ENCODE peak calls at places on chromosome 6, in nine cellular contexts. One of them, this sample, is unnamed.

GRCh38 chr6:114108119-114109002 is 137.4 kb upstream of the HDAC2 start:
- DNase-seq in nephron progenitor cell: peak
- DNase-seq in lower lobe of right lung: peak
- DNase-seq in endothelial cell: peak
- DNase-seq in GM12865: peak
- DNase-seq in CD4-positive, alpha-beta T cell: no peak
- DNase-seq in foreskin keratinocyte: peak
- DNase-seq in GM23338: peak
- DNase-seq in AG04450: peak
- DNase-seq in this sample: no peak

GRCh38 chr6:161302949-161303348 is 29.1 kb upstream of the AGPAT4 start:
- DNase-seq in GM12865: no peak
- DNase-seq in CD4-positive, alpha-beta T cell: no peak
- DNase-seq in nephron progenitor cell: no peak
- DNase-seq in GM23338: no peak
- DNase-seq in AG04450: no peak
- DNase-seq in endothelial cell: no peak
- DNase-seq in foreskin keratinocyte: no peak
- DNase-seq in lower lobe of right lung: no peak
- DNase-seq in this sample: no peak

GRCh38 chr6:130928993-130929678 is 101.9 kb downstream of the SMLR1 start:
- DNase-seq in GM23338: no peak
- DNase-seq in CD4-positive, alpha-beta T cell: no peak
- DNase-seq in GM12865: no peak
- DNase-seq in nephron progenitor cell: no peak
- DNase-seq in endothelial cell: no peak
- DNase-seq in AG04450: peak
- DNase-seq in lower lobe of right lung: no peak
- DNase-seq in foreskin keratinocyte: no peak
- DNase-seq in this sample: no peak

GRCh38 chr6:17031961-17032360 is 69.9 kb upstream of the STMND1 start:
- DNase-seq in GM12865: no peak
- DNase-seq in nephron progenitor cell: no peak
- DNase-seq in endothelial cell: no peak
- DNase-seq in lower lobe of right lung: no peak
- DNase-seq in foreskin keratinocyte: no peak
- DNase-seq in CD4-positive, alpha-beta T cell: no peak
- DNase-seq in AG04450: no peak
- DNase-seq in GM23338: no peak
- DNase-seq in this sample: no peak

GRCh38 chr6:158057213-158057987 is 75.7 kb downstream of the SYNJ2 start:
- DNase-seq in nephron progenitor cell: no peak
- DNase-seq in endothelial cell: no peak
- DNase-seq in lower lobe of right lung: no peak
- DNase-seq in AG04450: peak
- DNase-seq in foreskin keratinocyte: peak
- DNase-seq in GM23338: no peak
- DNase-seq in CD4-positive, alpha-beta T cell: no peak
- DNase-seq in GM12865: no peak
- DNase-seq in this sample: no peak

GRCh38 chr6:144063246-144063743 is 32.1 kb downstream of the SF3B5 start:
- DNase-seq in GM23338: peak
- DNase-seq in nephron progenitor cell: no peak
- DNase-seq in foreskin keratinocyte: no peak
- DNase-seq in GM12865: peak
- DNase-seq in CD4-positive, alpha-beta T cell: no peak
- DNase-seq in endothelial cell: no peak
- DNase-seq in AG04450: no peak
- DNase-seq in lower lobe of right lung: no peak
- DNase-seq in this sample: no peak

GRCh38 chr6:118586741-118587485 is 38.8 kb downstream of the PLN start:
- DNase-seq in GM12865: no peak
- DNase-seq in AG04450: no peak
- DNase-seq in foreskin keratinocyte: no peak
- DNase-seq in GM23338: no peak
- DNase-seq in endothelial cell: no peak
- DNase-seq in CD4-positive, alpha-beta T cell: no peak
- DNase-seq in nephron progenitor cell: no peak
- DNase-seq in lower lobe of right lung: no peak
- DNase-seq in this sample: no peak

GRCh38 chr6:112145080-112145573 is 57.7 kb downstream of the FAM229B start:
- DNase-seq in AG04450: no peak
- DNase-seq in GM23338: peak
- DNase-seq in foreskin keratinocyte: no peak
- DNase-seq in nephron progenitor cell: no peak
- DNase-seq in lower lobe of right lung: no peak
- DNase-seq in GM12865: no peak
- DNase-seq in CD4-positive, alpha-beta T cell: no peak
- DNase-seq in endothelial cell: no peak
- DNase-seq in this sample: no peak

GRCh38 chr6:55652429-55652828 is 73.4 kb upstream of the HMGCLL1 start:
- DNase-seq in AG04450: no peak
- DNase-seq in foreskin keratinocyte: no peak
- DNase-seq in nephron progenitor cell: no peak
- DNase-seq in endothelial cell: no peak
- DNase-seq in GM12865: peak
- DNase-seq in GM23338: no peak
- DNase-seq in CD4-positive, alpha-beta T cell: no peak
- DNase-seq in lower lobe of right lung: no peak
- DNase-seq in this sample: no peak

DNA sequence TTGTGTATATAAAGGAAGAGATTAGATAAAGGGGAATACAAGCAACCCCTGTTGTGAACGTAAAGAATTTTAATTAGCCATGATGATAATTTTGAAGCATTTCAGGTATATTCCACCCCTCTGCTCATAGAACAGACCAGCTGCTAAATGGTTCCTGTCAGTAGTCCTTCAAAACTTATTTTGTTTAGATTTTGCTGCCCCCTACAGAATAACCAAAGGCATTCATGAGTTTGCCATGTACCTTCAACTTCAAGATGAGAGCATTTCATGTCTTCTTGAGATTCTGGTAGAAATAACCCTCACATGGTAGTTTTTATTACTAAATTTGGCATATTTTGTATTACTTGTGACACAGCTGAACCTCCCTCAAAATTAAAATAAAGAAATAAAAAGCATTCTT is 1586.7 kb downstream of the HACE1 start:
- DNase-seq in CD4-positive, alpha-beta T cell: no peak
- DNase-seq in lower lobe of right lung: no peak
- DNase-seq in nephron progenitor cell: no peak
- DNase-seq in AG04450: no peak
- DNase-seq in foreskin keratinocyte: peak
- DNase-seq in endothelial cell: no peak
- DNase-seq in GM12865: no peak
- DNase-seq in GM23338: peak
- DNase-seq in this sample: no peak
- TF ChIP-seq CTCF in CD4-positive, alpha-beta T cell: no peak
- TF ChIP-seq CTCF in lower lobe of right lung: no peak
- TF ChIP-seq CTCF in nephron progenitor cell: peak
- TF ChIP-seq CTCF in AG04450: no peak
- TF ChIP-seq CTCF in foreskin keratinocyte: peak
- TF ChIP-seq CTCF in endothelial cell: peak
- TF ChIP-seq CTCF in GM12865: no peak
- TF ChIP-seq CTCF in GM23338: peak
- TF ChIP-seq CTCF in this sample: no peak

GRCh38 chr6:40419377-40419776 is 167.8 kb downstream of the LRFN2 start:
- DNase-seq in foreskin keratinocyte: peak
- DNase-seq in CD4-positive, alpha-beta T cell: no peak
- DNase-seq in lower lobe of right lung: peak
- DNase-seq in endothelial cell: no peak
- DNase-seq in AG04450: no peak
- DNase-seq in GM23338: peak
- DNase-seq in GM12865: no peak
- DNase-seq in nephron progenitor cell: no peak
- DNase-seq in this sample: no peak
- TF ChIP-seq CTCF in foreskin keratinocyte: peak
- TF ChIP-seq CTCF in CD4-positive, alpha-beta T cell: no peak
- TF ChIP-seq CTCF in lower lobe of right lung: no peak
- TF ChIP-seq CTCF in endothelial cell: no peak
- TF ChIP-seq CTCF in AG04450: no peak
- TF ChIP-seq CTCF in GM23338: no peak
- TF ChIP-seq CTCF in GM12865: no peak
- TF ChIP-seq CTCF in nephron progenitor cell: no peak
- TF ChIP-seq CTCF in this sample: no peak

DNA sequence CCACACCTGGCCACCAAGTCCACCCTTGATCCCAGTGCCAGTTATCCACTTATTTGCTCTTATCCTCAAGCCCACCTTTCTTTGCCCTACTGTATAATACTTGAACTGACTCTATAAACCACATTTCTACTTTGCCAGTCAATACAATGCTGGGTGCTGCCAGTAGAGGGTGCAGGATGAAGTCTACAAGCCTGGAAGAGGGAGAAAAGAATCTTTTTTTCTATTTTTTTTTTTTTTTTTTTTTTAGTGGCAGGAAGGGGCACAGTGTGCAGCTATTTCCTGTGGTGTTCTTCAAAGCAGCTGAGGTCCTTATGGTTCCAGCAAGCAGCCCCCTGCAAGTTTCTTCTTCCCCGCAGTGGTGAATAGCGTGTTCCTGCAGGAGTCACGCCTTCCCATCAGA is 22.2 kb upstream of the GABRR1 start:
- DNase-seq in endothelial cell: peak
- DNase-seq in lower lobe of right lung: no peak
- DNase-seq in nephron progenitor cell: no peak
- DNase-seq in GM12865: peak
- DNase-seq in AG04450: no peak
- DNase-seq in CD4-positive, alpha-beta T cell: no peak
- DNase-seq in GM23338: peak
- DNase-seq in foreskin keratinocyte: no peak
- DNase-seq in this sample: no peak
- TF ChIP-seq CTCF in endothelial cell: peak
- TF ChIP-seq CTCF in lower lobe of right lung: no peak
- TF ChIP-seq CTCF in nephron progenitor cell: peak
- TF ChIP-seq CTCF in GM12865: peak
- TF ChIP-seq CTCF in AG04450: peak
- TF ChIP-seq CTCF in CD4-positive, alpha-beta T cell: no peak
- TF ChIP-seq CTCF in GM23338: peak
- TF ChIP-seq CTCF in foreskin keratinocyte: peak
- TF ChIP-seq CTCF in this sample: peak

DNA sequence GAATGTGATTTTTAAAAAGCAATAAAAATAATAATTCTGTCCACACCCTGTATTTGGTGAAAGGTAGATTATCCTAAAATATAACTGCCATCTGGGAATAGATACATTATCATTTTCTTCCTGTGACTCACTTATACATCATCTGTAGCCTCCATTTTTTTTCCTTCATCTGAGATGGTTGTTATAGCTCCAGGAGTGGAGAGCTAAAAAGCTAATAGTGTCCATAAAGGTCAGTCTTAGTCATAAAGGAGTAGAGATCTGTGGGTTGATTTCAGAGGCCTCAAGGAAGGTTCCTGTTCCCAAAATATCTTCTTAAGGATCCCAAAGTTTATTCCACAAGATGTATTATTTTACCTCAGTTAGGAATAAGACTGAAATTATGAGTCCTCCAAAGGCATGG is 41.1 kb downstream of the FBXO5 start:
- DNase-seq in AG04450: no peak
- DNase-seq in GM23338: no peak
- DNase-seq in GM12865: no peak
- DNase-seq in lower lobe of right lung: no peak
- DNase-seq in foreskin keratinocyte: no peak
- DNase-seq in endothelial cell: no peak
- DNase-seq in CD4-positive, alpha-beta T cell: no peak
- DNase-seq in nephron progenitor cell: no peak
- DNase-seq in this sample: no peak
- TF ChIP-seq CTCF in AG04450: no peak
- TF ChIP-seq CTCF in GM23338: no peak
- TF ChIP-seq CTCF in GM12865: no peak
- TF ChIP-seq CTCF in lower lobe of right lung: no peak
- TF ChIP-seq CTCF in foreskin keratinocyte: no peak
- TF ChIP-seq CTCF in endothelial cell: no peak
- TF ChIP-seq CTCF in CD4-positive, alpha-beta T cell: no peak
- TF ChIP-seq CTCF in nephron progenitor cell: no peak
- TF ChIP-seq CTCF in this sample: no peak

GRCh38 chr6:45697605-45698004 is 318.1 kb downstream of the CLIC5 start:
- DNase-seq in AG04450: peak
- DNase-seq in CD4-positive, alpha-beta T cell: no peak
- DNase-seq in GM23338: no peak
- DNase-seq in endothelial cell: no peak
- DNase-seq in GM12865: peak
- DNase-seq in foreskin keratinocyte: peak
- DNase-seq in lower lobe of right lung: no peak
- DNase-seq in nephron progenitor cell: no peak
- DNase-seq in this sample: no peak
- TF ChIP-seq CTCF in AG04450: no peak
- TF ChIP-seq CTCF in CD4-positive, alpha-beta T cell: no peak
- TF ChIP-seq CTCF in GM23338: no peak
- TF ChIP-seq CTCF in endothelial cell: no peak
- TF ChIP-seq CTCF in GM12865: no peak
- TF ChIP-seq CTCF in foreskin keratinocyte: no peak
- TF ChIP-seq CTCF in lower lobe of right lung: no peak
- TF ChIP-seq CTCF in nephron progenitor cell: no peak
- TF ChIP-seq CTCF in this sample: no peak

This sample was measured in natural killer cell.